ENCODE peak calls at places on chromosome 18, in seven cellular contexts. W is GM20000, U is choroid plexus epithelial cell, Y is right lobe of liver, B is lower leg skin, M is thoracic aorta, K is AG04450. Z is an unnamed sample.

GRCh38 chr18:59990121-59990818 is 90.5 kb downstream of the PMAIP1 start:
- DNase-seq in W (no peak), U (no peak), Y (no peak), B (no peak), M (no peak), K (no peak), Z (no peak)

GRCh38 chr18:6605115-6605869 is 124.2 kb upstream of the ARHGAP28 start:
- DNase-seq in W (no peak), U (peak), Y (no peak), B (no peak), M (no peak), K (no peak), Z (no peak)

GRCh38 chr18:43587538-43588153 is 310.4 kb upstream of the SYT4 start:
- DNase-seq in W (peak), U (peak), Y (no peak), B (no peak), M (no peak), K (no peak), Z (no peak)

GRCh38 chr18:9876867-9877654 is 8.7 kb upstream of the TXNDC2 start:
- DNase-seq in W (no peak), U (peak), Y (no peak), B (no peak), M (no peak), K (peak), Z (peak)

GRCh38 chr18:24049142-24049541 is 34.6 kb downstream of the TTC39C start:
- DNase-seq in W (no peak), U (no peak), Y (no peak), B (no peak), M (no peak), K (no peak), Z (no peak)

GRCh38 chr18:28087173-28087563 is 89.8 kb downstream of the CDH2 start:
- DNase-seq in W (no peak), U (no peak), Y (peak), B (no peak), M (no peak), K (no peak), Z (no peak)

GRCh38 chr18:8381801-8382459 is 227.3 kb upstream of the RAB12 start:
- DNase-seq in W (no peak), U (no peak), Y (no peak), B (no peak), M (no peak), K (no peak), Z (no peak)

GRCh38 chr18:3869848-3870247 is 419.9 kb downstream of the TGIF1 start:
- DNase-seq in W (no peak), U (peak), Y (no peak), B (no peak), M (no peak), K (peak), Z (no peak)

GRCh38 chr18:1361931-1362330 is 457.3 kb downstream of the ADCYAP1 start:
- DNase-seq in W (no peak), U (no peak), Y (no peak), B (no peak), M (no peak), K (no peak), Z (peak)

GRCh38 chr18:49022311-49023280 is 71.8 kb upstream of the SMAD7 start:
- DNase-seq in W (no peak), U (no peak), Y (no peak), B (peak), M (no peak), K (no peak), Z (peak)

GRCh38 chr18:8969639-8970378 is 132.7 kb upstream of the NDUFV2 start:
- DNase-seq in W (no peak), U (no peak), Y (no peak), B (no peak), M (no peak), K (no peak), Z (no peak)

GRCh38 chr18:46321954-46322353 is 217.8 kb downstream of the HAUS1 start:
- DNase-seq in W (no peak), U (no peak), Y (no peak), B (no peak), M (no peak), K (no peak), Z (no peak)

GRCh38 chr18:63890950-63891304 is 3.4 kb downstream of the SERPINB2 start:
- DNase-seq in W (peak), U (peak), Y (no peak), B (no peak), M (no peak), K (no peak), Z (no peak)

GRCh38 chr18:7198326-7198725 is 32.6 kb upstream of the LRRC30 start:
- DNase-seq in W (no peak), U (peak), Y (no peak), B (no peak), M (no peak), K (no peak), Z (no peak)

GRCh38 chr18:9627642-9628041 is 13.3 kb upstream of the PPP4R1 start:
- DNase-seq in W (no peak), U (peak), Y (no peak), B (no peak), M (no peak), K (no peak), Z (no peak)

GRCh38 chr18:76803814-76804213 is 18.5 kb upstream of the ZNF236 start:
- DNase-seq in W (peak), U (peak), Y (peak), B (peak), M (no peak), K (no peak), Z (peak)

GRCh38 chr18:70720607-70721006 is 431.8 kb downstream of the SOCS6 start:
- DNase-seq in W (no peak), U (peak), Y (no peak), B (no peak), M (no peak), K (no peak), Z (no peak)

GRCh38 chr18:41731887-41732286 is 223.1 kb upstream of the PIK3C3 start:
- DNase-seq in W (no peak), U (peak), Y (no peak), B (no peak), M (no peak), K (no peak), Z (no peak)

GRCh38 chr18:67243799-67244587 is 272.5 kb downstream of the DSEL start:
- DNase-seq in W (no peak), U (peak), Y (no peak), B (no peak), M (no peak), K (no peak), Z (no peak)

GRCh38 chr18:44548291-44549221 is 132.1 kb upstream of the SETBP1 start:
- DNase-seq in W (no peak), U (peak), Y (no peak), B (no peak), M (no peak), K (no peak), Z (no peak)

GRCh38 chr18:49839012-49839411 is 25.7 kb upstream of the ACAA2 start:
- DNase-seq in W (no peak), U (peak), Y (no peak), B (no peak), M (no peak), K (no peak), Z (no peak)

GRCh38 chr18:22363867-22364463 is 53.8 kb downstream of the CTAGE1 start:
- DNase-seq in W (no peak), U (peak), Y (no peak), B (no peak), M (no peak), K (no peak), Z (no peak)

GRCh38 chr18:67519582-67519981 is 3.1 kb upstream of the DSEL start:
- DNase-seq in W (no peak), U (peak), Y (no peak), B (no peak), M (no peak), K (peak), Z (no peak)

DNA sequence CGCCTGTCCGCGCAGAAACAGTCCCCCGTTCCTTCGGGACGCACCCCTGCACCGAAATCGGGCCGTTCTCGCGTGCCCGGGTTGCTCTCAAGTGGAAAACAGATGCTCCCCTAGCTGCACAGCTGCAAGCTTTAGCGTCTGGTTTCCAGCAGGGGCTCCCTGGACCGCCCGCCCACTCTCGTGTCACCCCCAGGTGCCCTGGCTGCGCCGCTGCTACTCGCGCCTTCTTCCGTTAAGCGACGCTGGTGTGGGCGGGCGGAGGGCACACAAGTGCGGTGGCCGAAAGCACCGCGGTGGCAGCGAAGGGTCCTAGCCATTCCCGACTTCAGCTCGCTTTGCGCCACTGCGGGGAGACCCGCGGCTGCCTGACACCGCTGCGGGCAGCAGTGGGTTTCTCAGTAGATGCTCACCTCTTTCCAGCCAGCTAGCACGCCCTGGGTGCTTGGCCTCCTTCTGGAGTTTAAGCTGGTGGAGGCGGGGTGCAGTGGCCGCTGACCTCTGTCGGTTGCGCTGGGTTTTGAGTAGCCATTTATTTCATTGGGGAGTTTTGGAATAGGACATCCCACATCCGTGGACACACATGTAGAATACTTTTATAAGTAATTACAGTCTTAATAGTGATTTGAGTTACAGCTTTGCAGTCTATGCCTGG is 806 bp downstream of the ZNF407 start:
- DNase-seq in W (peak), U (peak), Y (peak), B (peak), M (no peak), K (no peak), Z (peak)
- TF ChIP-seq CTCF in W (no peak), U (peak), Y (no peak), B (no peak), M (peak), K (peak), Z (peak)

GRCh38 chr18:33115917-33116316 is 324.6 kb downstream of the CCDC178 start:
- DNase-seq in W (no peak), U (no peak), Y (no peak), B (no peak), M (no peak), K (no peak), Z (no peak)
- TF ChIP-seq CTCF in W (no peak), U (no peak), Y (no peak), B (no peak), M (no peak), K (no peak), Z (no peak)

DNA sequence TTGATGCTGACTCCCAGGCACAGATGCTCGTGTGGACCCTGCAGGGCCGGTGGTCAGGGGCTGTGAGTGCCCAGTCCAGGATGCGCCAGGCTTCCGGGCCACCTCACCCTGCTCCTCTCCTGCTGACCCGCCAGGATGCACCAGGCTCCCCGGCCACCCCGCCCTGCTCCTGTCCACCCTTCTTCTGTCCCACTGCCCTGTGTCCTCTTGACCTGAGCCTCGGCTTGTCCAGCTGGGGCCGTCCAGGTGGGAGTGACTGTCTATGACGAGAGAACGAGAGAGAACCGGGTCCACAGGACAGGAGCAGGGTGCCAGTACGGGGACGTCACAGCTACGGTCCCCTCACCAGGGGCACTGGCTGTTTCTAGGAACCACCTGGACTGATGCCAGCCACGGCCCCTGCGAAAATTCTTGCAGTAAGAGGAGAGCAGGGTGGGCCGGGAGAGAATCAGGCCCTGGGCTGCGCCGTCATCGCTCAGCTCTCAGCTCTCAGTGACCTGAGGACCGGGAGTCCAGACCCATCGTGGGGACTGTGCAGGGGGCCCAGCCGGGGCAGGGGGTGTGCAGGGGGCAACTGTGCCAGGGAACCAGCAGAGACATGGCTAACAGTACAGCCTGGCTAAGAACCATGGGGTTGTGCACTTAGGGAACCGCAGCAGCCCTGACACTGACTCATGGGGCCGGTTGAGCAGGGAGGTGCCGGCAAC is 12.9 kb upstream of the NFATC1 start:
- DNase-seq in W (no peak), U (no peak), Y (no peak), B (peak), M (no peak), K (no peak), Z (no peak)
- TF ChIP-seq CTCF in W (no peak), U (no peak), Y (no peak), B (no peak), M (no peak), K (no peak), Z (no peak)

GRCh38 chr18:61833978-61834377 is 58.8 kb downstream of the RNF152 start:
- DNase-seq in W (no peak), U (peak), Y (no peak), B (no peak), M (no peak), K (no peak), Z (no peak)

GRCh38 chr18:61831071-61831470 is 61.7 kb downstream of the RNF152 start:
- DNase-seq in W (no peak), U (peak), Y (no peak), B (no peak), M (no peak), K (no peak), Z (peak)

GRCh38 chr18:61833387-61833786 is 59.4 kb downstream of the RNF152 start:
- DNase-seq in W (no peak), U (peak), Y (no peak), B (no peak), M (no peak), K (no peak), Z (no peak)

GRCh38 chr18:61829108-61829507 is 63.7 kb downstream of the RNF152 start:
- DNase-seq in W (no peak), U (no peak), Y (no peak), B (no peak), M (no peak), K (no peak), Z (no peak)

GRCh38 chr18:61832858-61833257 is 59.9 kb downstream of the RNF152 start:
- DNase-seq in W (no peak), U (no peak), Y (no peak), B (no peak), M (no peak), K (no peak), Z (no peak)
- TF ChIP-seq CTCF in W (no peak), U (no peak), Y (no peak), B (no peak), M (no peak), K (no peak), Z (no peak)

GRCh38 chr18:30927517-30928075 is 114.9 kb downstream of the DSC3 start:
- DNase-seq in W (no peak), U (no peak), Y (no peak), B (no peak), M (no peak), K (no peak), Z (no peak)
- TF ChIP-seq CTCF in W (no peak), U (no peak), Y (no peak), B (no peak), M (no peak), K (no peak), Z (no peak)

DNA sequence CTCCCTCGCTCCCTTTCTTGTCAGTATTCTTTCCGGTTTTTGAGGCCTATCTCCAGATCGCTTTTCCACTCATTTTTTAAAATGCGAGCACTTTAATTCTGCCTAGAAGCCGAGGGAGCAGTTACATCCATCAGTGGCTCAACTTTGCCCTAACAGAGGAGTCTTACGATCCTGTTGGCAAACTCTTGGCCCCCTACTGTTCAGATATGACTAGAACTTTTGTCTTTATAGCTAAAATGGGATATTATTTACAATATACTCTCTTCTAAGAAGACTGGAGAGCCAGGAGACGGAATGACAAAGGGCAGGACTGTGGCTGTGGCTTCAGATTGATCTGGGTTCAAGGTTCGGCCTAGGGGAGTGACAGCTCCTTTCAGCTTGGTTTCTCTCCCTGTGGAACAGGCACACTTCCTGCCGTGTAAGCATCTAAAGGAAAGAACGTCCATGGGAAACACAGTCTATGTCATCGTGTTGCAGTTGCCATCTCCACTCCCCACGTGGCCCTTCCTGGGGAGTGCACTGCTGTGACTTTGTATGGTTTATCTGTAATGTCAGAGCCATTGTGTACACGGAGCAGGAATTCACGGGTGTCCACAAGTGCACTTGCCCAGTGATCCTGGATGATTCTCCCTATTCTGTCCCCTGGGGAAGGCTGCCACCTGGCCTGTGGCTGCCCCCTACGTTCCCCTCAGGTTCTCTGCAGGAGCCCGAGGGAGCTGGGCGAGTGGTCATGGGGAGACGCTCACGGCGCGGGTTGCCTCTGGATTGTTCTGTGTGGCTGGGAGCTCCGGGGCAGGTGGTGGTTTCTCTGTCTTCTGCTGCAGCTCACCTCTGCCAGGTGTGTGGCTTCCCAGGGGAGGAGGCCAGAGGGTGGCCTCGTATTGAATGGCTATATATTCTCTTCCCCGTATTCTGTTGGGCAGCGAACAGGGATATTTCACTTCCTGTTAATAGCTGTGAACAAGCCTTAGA is 222.0 kb downstream of the LDLRAD4 start:
- DNase-seq in W (no peak), U (peak), Y (no peak), B (no peak), M (no peak), K (no peak), Z (peak)
- TF ChIP-seq CTCF in W (no peak), U (peak), Y (no peak), B (no peak), M (no peak), K (no peak), Z (no peak)

GRCh38 chr18:37019157-37019571 is 190.2 kb downstream of the KIAA1328 start:
- DNase-seq in W (no peak), U (peak), Y (no peak), B (no peak), M (no peak), K (no peak), Z (peak)
- TF ChIP-seq CTCF in W (no peak), U (peak), Y (peak), B (no peak), M (no peak), K (peak), Z (peak)

DNA sequence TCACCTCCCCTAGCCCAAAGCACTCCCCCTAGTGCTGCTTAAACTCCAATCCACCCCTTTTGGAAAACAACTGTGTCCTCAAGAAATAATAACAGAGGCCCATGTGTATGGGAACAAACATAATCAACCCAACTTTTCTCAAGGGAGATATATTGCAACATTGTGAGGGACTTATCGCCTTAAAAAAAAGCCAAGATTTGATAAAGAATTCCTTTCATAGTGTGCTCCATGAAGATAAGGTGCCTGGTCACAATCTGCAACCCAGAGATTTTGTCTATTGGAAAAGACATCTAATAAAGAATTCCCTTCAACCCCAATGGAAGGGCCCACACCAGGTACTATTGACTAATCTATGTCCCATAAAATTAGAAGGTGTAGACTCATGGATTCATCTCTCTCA is 4.5 kb upstream of the RBFA start:
- DNase-seq in W (no peak), U (no peak), Y (no peak), B (no peak), M (no peak), K (no peak), Z (no peak)
- TF ChIP-seq CTCF in W (no peak), U (no peak), Y (no peak), B (no peak), M (no peak), K (no peak), Z (no peak)

DNA sequence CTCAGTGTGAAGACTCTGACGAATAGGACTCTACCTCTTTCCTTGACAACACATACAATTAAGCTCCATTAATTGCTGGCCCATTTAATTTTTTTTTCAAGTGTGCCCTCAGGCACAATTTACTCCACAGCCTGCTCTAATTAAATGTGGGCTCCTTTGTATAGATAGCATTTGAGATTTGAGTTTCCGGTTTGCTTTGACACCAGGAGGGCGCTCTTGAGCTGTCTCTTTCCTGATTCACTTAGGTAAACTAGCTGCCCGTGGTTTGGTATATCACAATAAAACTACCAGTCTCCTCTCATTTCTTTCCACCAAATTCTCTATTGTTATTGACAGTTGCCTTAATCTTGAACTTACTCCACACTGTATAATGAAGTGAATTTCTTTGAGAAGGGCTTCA is 666.0 kb downstream of the DSC3 start:
- DNase-seq in W (no peak), U (no peak), Y (no peak), B (no peak), M (no peak), K (no peak), Z (peak)
- TF ChIP-seq CTCF in W (no peak), U (no peak), Y (no peak), B (no peak), M (no peak), K (no peak), Z (peak)

Z was measured in WERI-Rb-1.